ENCODE peak calls at places on chromosomes 11 and 22, in ten cellular contexts. One of them, this sample, is unnamed.

GRCh38 chr11:116832350-116833290 is 2.9 kb downstream of the APOC3 start:
- DNase-seq in GM23338: no peak
- DNase-seq in prostate gland: no peak
- DNase-seq in HL-60: no peak
- DNase-seq in sigmoid colon: no peak
- DNase-seq in GM12891: no peak
- DNase-seq in SK-N-SH: no peak
- DNase-seq in breast epithelium: no peak
- DNase-seq in H1: no peak
- DNase-seq in SK-N-MC: no peak
- DNase-seq in this sample: no peak

GRCh38 chr22:43796567-43796966 is 15.5 kb downstream of the EFCAB6 start:
- DNase-seq in GM23338: peak
- DNase-seq in SK-N-SH: peak
- DNase-seq in GM12891: no peak
- DNase-seq in breast epithelium: no peak
- DNase-seq in sigmoid colon: no peak
- DNase-seq in H1: no peak
- DNase-seq in SK-N-MC: peak
- DNase-seq in HL-60: no peak
- DNase-seq in prostate gland: no peak
- DNase-seq in this sample: no peak

GRCh38 chr22:49506010-49506400 is 321.7 kb downstream of the BRD1 start:
- DNase-seq in GM12891: no peak
- DNase-seq in SK-N-MC: no peak
- DNase-seq in sigmoid colon: no peak
- DNase-seq in breast epithelium: no peak
- DNase-seq in SK-N-SH: no peak
- DNase-seq in GM23338: no peak
- DNase-seq in H1: no peak
- DNase-seq in HL-60: no peak
- DNase-seq in prostate gland: no peak
- DNase-seq in this sample: peak

GRCh38 chr22:48404004-48404403 is 1423.7 kb downstream of the BRD1 start:
- DNase-seq in sigmoid colon: no peak
- DNase-seq in GM12891: no peak
- DNase-seq in HL-60: no peak
- DNase-seq in prostate gland: no peak
- DNase-seq in SK-N-MC: no peak
- DNase-seq in GM23338: no peak
- DNase-seq in SK-N-SH: no peak
- DNase-seq in breast epithelium: no peak
- DNase-seq in H1: no peak
- DNase-seq in this sample: peak

GRCh38 chr22:43343262-43343988 is at the start of gene SCUBE1:
- DNase-seq in H1: no peak
- DNase-seq in SK-N-MC: no peak
- DNase-seq in GM23338: peak
- DNase-seq in SK-N-SH: peak
- DNase-seq in sigmoid colon: no peak
- DNase-seq in HL-60: peak
- DNase-seq in breast epithelium: peak
- DNase-seq in GM12891: peak
- DNase-seq in prostate gland: peak
- DNase-seq in this sample: no peak

GRCh38 chr22:19708323-19709011 is 5.8 kb upstream of the SEPTIN5 start:
- DNase-seq in GM12891: peak
- DNase-seq in breast epithelium: no peak
- DNase-seq in prostate gland: no peak
- DNase-seq in GM23338: no peak
- DNase-seq in H1: no peak
- DNase-seq in sigmoid colon: peak
- DNase-seq in SK-N-SH: peak
- DNase-seq in SK-N-MC: no peak
- DNase-seq in HL-60: no peak
- DNase-seq in this sample: peak

GRCh38 chr11:102438311-102439062 is 14.1 kb downstream of the TMEM123 start:
- DNase-seq in SK-N-SH: no peak
- DNase-seq in breast epithelium: no peak
- DNase-seq in SK-N-MC: no peak
- DNase-seq in sigmoid colon: no peak
- DNase-seq in prostate gland: no peak
- DNase-seq in GM23338: no peak
- DNase-seq in GM12891: no peak
- DNase-seq in HL-60: no peak
- DNase-seq in H1: no peak
- DNase-seq in this sample: no peak

GRCh38 chr11:13475091-13475490 is 12.1 kb upstream of the BTBD10 start:
- DNase-seq in GM23338: no peak
- DNase-seq in H1: no peak
- DNase-seq in SK-N-SH: no peak
- DNase-seq in GM12891: no peak
- DNase-seq in HL-60: no peak
- DNase-seq in prostate gland: no peak
- DNase-seq in sigmoid colon: no peak
- DNase-seq in breast epithelium: no peak
- DNase-seq in SK-N-MC: no peak
- DNase-seq in this sample: no peak

GRCh38 chr11:83566948-83567347 is 280.8 kb upstream of the CCDC90B start:
- DNase-seq in sigmoid colon: no peak
- DNase-seq in GM12891: no peak
- DNase-seq in H1: no peak
- DNase-seq in breast epithelium: no peak
- DNase-seq in prostate gland: no peak
- DNase-seq in SK-N-MC: no peak
- DNase-seq in SK-N-SH: no peak
- DNase-seq in HL-60: no peak
- DNase-seq in GM23338: no peak
- DNase-seq in this sample: no peak

GRCh38 chr11:95937358-95937757 is 13.5 kb upstream of the MTMR2 start:
- DNase-seq in SK-N-SH: no peak
- DNase-seq in HL-60: no peak
- DNase-seq in SK-N-MC: no peak
- DNase-seq in sigmoid colon: no peak
- DNase-seq in GM23338: no peak
- DNase-seq in breast epithelium: no peak
- DNase-seq in GM12891: no peak
- DNase-seq in H1: no peak
- DNase-seq in prostate gland: no peak
- DNase-seq in this sample: no peak

GRCh38 chr11:113596658-113597057 is 109.5 kb downstream of the TMPRSS5 start:
- DNase-seq in sigmoid colon: no peak
- DNase-seq in H1: no peak
- DNase-seq in HL-60: no peak
- DNase-seq in SK-N-MC: no peak
- DNase-seq in SK-N-SH: no peak
- DNase-seq in GM12891: no peak
- DNase-seq in GM23338: peak
- DNase-seq in prostate gland: no peak
- DNase-seq in breast epithelium: no peak
- DNase-seq in this sample: no peak

GRCh38 chr11:82790723-82791487 is 57.2 kb upstream of the FAM181B start:
- DNase-seq in breast epithelium: no peak
- DNase-seq in GM12891: no peak
- DNase-seq in GM23338: no peak
- DNase-seq in H1: no peak
- DNase-seq in SK-N-MC: no peak
- DNase-seq in prostate gland: no peak
- DNase-seq in SK-N-SH: peak
- DNase-seq in HL-60: no peak
- DNase-seq in sigmoid colon: no peak
- DNase-seq in this sample: no peak

DNA sequence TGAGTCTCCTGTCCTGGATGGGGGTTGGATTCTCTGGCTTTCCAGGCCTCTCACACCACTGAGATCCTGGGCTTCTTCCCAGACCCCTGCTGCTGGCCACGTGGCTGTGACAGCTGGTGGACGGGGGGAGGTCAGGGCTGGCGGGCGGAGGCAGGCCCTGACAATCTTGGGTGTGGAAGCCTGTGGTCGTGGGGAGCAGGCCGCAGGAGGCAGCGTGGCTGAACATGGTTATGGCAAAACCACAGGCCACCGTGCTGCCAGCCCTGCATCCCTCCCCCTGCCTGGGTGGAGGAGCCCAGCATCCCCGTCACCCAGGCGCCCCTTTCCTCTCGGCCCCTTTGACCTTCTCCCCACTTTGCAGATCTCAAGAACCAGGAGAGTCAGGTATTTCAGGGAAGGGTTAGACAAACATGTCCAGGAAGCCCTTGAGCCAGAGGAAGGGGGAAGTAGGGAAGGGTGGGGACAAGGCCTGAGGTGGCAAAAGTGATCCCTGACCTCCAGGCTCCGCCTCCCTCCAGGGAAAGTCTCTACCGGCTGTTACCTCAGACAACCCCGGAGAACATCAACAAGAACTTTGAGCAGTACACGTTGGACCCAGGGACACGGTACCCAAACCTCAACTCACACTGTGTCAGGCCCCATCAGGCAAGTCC is 111.8 kb downstream of the MICAL2 start:
- DNase-seq in SK-N-MC: no peak
- DNase-seq in sigmoid colon: peak
- DNase-seq in HL-60: no peak
- DNase-seq in SK-N-SH: no peak
- DNase-seq in breast epithelium: no peak
- DNase-seq in GM23338: no peak
- DNase-seq in H1: no peak
- DNase-seq in prostate gland: no peak
- DNase-seq in GM12891: no peak
- DNase-seq in this sample: peak
- TF ChIP-seq POLR2AphosphoS5 in SK-N-MC: no peak
- TF ChIP-seq POLR2AphosphoS5 in sigmoid colon: peak
- TF ChIP-seq POLR2AphosphoS5 in HL-60: no peak
- TF ChIP-seq POLR2AphosphoS5 in SK-N-SH: no peak
- TF ChIP-seq POLR2AphosphoS5 in breast epithelium: no peak
- TF ChIP-seq POLR2AphosphoS5 in GM23338: no peak
- TF ChIP-seq POLR2AphosphoS5 in H1: no peak
- TF ChIP-seq POLR2AphosphoS5 in prostate gland: no peak
- TF ChIP-seq POLR2AphosphoS5 in GM12891: no peak
- TF ChIP-seq POLR2AphosphoS5 in this sample: no peak

GRCh38 chr11:65927904-65928397 is 8.7 kb downstream of the DRAP1 start:
- DNase-seq in SK-N-SH: no peak
- DNase-seq in sigmoid colon: no peak
- DNase-seq in H1: no peak
- DNase-seq in GM12891: peak
- DNase-seq in breast epithelium: no peak
- DNase-seq in HL-60: no peak
- DNase-seq in GM23338: no peak
- DNase-seq in SK-N-MC: no peak
- DNase-seq in prostate gland: no peak
- DNase-seq in this sample: no peak
- TF ChIP-seq POLR2AphosphoS5 in SK-N-SH: no peak
- TF ChIP-seq POLR2AphosphoS5 in sigmoid colon: no peak
- TF ChIP-seq POLR2AphosphoS5 in H1: no peak
- TF ChIP-seq POLR2AphosphoS5 in GM12891: no peak
- TF ChIP-seq POLR2AphosphoS5 in breast epithelium: no peak
- TF ChIP-seq POLR2AphosphoS5 in HL-60: no peak
- TF ChIP-seq POLR2AphosphoS5 in GM23338: no peak
- TF ChIP-seq POLR2AphosphoS5 in SK-N-MC: no peak
- TF ChIP-seq POLR2AphosphoS5 in prostate gland: no peak
- TF ChIP-seq POLR2AphosphoS5 in this sample: no peak

DNA sequence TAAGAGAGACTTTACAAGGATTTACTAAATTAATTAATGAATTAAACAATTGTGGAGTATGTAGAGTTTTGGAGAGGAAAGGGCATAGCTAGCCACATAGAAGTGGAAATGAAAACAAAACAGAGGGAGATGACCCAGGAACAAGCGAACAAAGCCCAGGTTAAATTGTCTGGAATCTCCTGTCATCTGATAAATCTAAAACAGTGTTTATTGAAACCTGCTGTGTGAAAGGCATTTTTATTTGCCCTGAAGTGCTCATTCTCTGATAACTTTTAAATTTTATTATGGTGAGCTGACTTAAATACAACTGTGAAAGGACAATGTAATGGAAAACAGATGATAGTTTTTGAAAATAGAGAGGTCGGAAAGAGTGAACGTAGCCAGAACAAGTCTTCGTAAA is 682.8 kb upstream of the KIRREL3 start:
- DNase-seq in sigmoid colon: no peak
- DNase-seq in SK-N-MC: no peak
- DNase-seq in breast epithelium: no peak
- DNase-seq in SK-N-SH: peak
- DNase-seq in H1: no peak
- DNase-seq in prostate gland: no peak
- DNase-seq in GM12891: no peak
- DNase-seq in HL-60: no peak
- DNase-seq in GM23338: no peak
- DNase-seq in this sample: no peak
- TF ChIP-seq POLR2AphosphoS5 in sigmoid colon: no peak
- TF ChIP-seq POLR2AphosphoS5 in SK-N-MC: no peak
- TF ChIP-seq POLR2AphosphoS5 in breast epithelium: no peak
- TF ChIP-seq POLR2AphosphoS5 in SK-N-SH: no peak
- TF ChIP-seq POLR2AphosphoS5 in H1: no peak
- TF ChIP-seq POLR2AphosphoS5 in prostate gland: no peak
- TF ChIP-seq POLR2AphosphoS5 in GM12891: no peak
- TF ChIP-seq POLR2AphosphoS5 in HL-60: no peak
- TF ChIP-seq POLR2AphosphoS5 in GM23338: no peak
- TF ChIP-seq POLR2AphosphoS5 in this sample: no peak

DNA sequence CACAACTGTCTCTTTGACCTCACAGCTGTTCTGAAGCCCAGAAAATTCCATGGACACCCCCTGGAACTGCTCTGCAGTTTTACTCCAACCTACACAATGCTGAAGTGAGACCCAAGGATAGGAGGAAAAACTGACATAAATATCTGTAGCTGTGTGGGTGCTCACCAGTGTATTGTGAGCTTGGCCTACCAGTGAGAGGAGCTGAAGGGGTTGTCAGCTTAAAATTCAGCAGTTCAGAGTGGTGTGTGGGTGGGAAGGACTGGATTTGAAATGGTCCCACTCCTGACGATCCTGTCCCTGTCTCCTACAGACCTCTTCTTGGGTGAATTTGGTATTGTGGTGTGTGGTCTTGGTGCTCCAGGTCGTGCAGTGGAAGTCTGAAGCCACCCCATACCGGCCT is 2.2 kb downstream of the TMEM223 start:
- DNase-seq in SK-N-MC: no peak
- DNase-seq in GM12891: no peak
- DNase-seq in sigmoid colon: no peak
- DNase-seq in prostate gland: no peak
- DNase-seq in H1: no peak
- DNase-seq in breast epithelium: no peak
- DNase-seq in GM23338: no peak
- DNase-seq in SK-N-SH: no peak
- DNase-seq in HL-60: no peak
- DNase-seq in this sample: no peak
- TF ChIP-seq POLR2AphosphoS5 in SK-N-MC: no peak
- TF ChIP-seq POLR2AphosphoS5 in GM12891: no peak
- TF ChIP-seq POLR2AphosphoS5 in sigmoid colon: no peak
- TF ChIP-seq POLR2AphosphoS5 in prostate gland: no peak
- TF ChIP-seq POLR2AphosphoS5 in H1: no peak
- TF ChIP-seq POLR2AphosphoS5 in breast epithelium: no peak
- TF ChIP-seq POLR2AphosphoS5 in GM23338: no peak
- TF ChIP-seq POLR2AphosphoS5 in SK-N-SH: no peak
- TF ChIP-seq POLR2AphosphoS5 in HL-60: no peak
- TF ChIP-seq POLR2AphosphoS5 in this sample: no peak